ENCODE peak calls at places on chromosomes 4 and X, in seven cellular contexts. K is psoas muscle, B is gastrocnemius medialis, J is choroid plexus epithelial cell, W is A549, O is right atrium auricular region, H is BJ. X is an unnamed sample.

GRCh38 chr4:15413623-15414019 is 14.2 kb upstream of the C1QTNF7 start:
- DNase-seq in B (no peak), K (no peak), O (no peak), W (no peak), H (no peak), J (no peak), X (no peak)

GRCh38 chr4:89434364-89434988 is 126.9 kb upstream of the GPRIN3 start:
- DNase-seq in H (no peak), J (peak), O (no peak), B (no peak), K (no peak), W (peak), X (no peak)

GRCh38 chrX:137916090-137916746 is 350.3 kb downstream of the ZIC3 start:
- DNase-seq in B (no peak), O (no peak), W (no peak), H (no peak), J (no peak), K (no peak), X (no peak)

GRCh38 chrX:76454456-76454927 is 27.0 kb downstream of the MAGEE1 start:
- DNase-seq in J (peak), O (no peak), K (no peak), W (no peak), H (no peak), B (no peak), X (no peak)

GRCh38 chr4:156594619-156595018 is 377.0 kb downstream of the PDGFC start:
- DNase-seq in B (peak), K (peak), O (no peak), J (peak), H (no peak), W (no peak), X (no peak)

GRCh38 chr4:2417765-2418651 is at the start of gene ZFYVE28:
- DNase-seq in J (peak), W (peak), B (no peak), O (no peak), K (no peak), H (no peak), X (no peak)

GRCh38 chr4:2837904-2838496 is 5.6 kb upstream of the ADD1 start:
- DNase-seq in B (peak), J (peak), O (peak), W (no peak), H (no peak), K (no peak), X (no peak)

GRCh38 chr4:13920901-13921300 is 293.4 kb upstream of the BOD1L1 start:
- DNase-seq in O (peak), K (no peak), J (peak), B (peak), H (peak), W (peak), X (peak)

GRCh38 chr4:90293320-90293719 is 166.1 kb downstream of the CCSER1 start:
- DNase-seq in J (peak), K (no peak), B (no peak), H (no peak), W (no peak), O (no peak), X (no peak)

GRCh38 chrX:154411322-154411980 is at the start of gene TAFAZZIN:
- DNase-seq in W (peak), B (peak), K (peak), J (peak), O (no peak), H (no peak), X (no peak)

GRCh38 chr4:36224969-36225903 is 19.1 kb downstream of the ARAP2 start:
- DNase-seq in B (no peak), J (no peak), O (no peak), W (no peak), H (no peak), K (no peak), X (no peak)

GRCh38 chr4:80125252-80126177 is 52.5 kb upstream of the ANTXR2 start:
- DNase-seq in B (no peak), W (no peak), O (no peak), K (no peak), J (peak), H (no peak), X (peak)

GRCh38 chr4:41638203-41638602 is 100.2 kb downstream of the LIMCH1 start:
- DNase-seq in W (no peak), K (no peak), J (no peak), B (no peak), O (no peak), H (no peak), X (no peak)

GRCh38 chrX:39626749-39627148 is 471.0 kb downstream of the BCOR start:
- DNase-seq in B (no peak), K (no peak), H (no peak), J (no peak), W (no peak), O (no peak), X (no peak)

GRCh38 chr4:147578057-147578476 is 39.1 kb upstream of the TMEM184C start:
- DNase-seq in J (peak), O (no peak), K (no peak), H (peak), W (peak), B (no peak), X (peak)

GRCh38 chr4:150215601-150216000 is 137.4 kb downstream of the DCLK2 start:
- DNase-seq in O (no peak), W (no peak), B (no peak), H (no peak), J (no peak), K (no peak), X (no peak)

GRCh38 chr4:45741897-45742296 is 382.0 kb downstream of the GABRG1 start:
- DNase-seq in B (no peak), J (no peak), W (no peak), O (no peak), H (no peak), K (no peak), X (no peak)

GRCh38 chr4:3411676-3412075 is 30.1 kb upstream of the HGFAC start:
- DNase-seq in K (peak), H (no peak), B (peak), O (no peak), W (no peak), J (no peak), X (no peak)

GRCh38 chrX:154396948-154397887 is 959 bp upstream of the RPL10 start:
- DNase-seq in W (peak), J (peak), O (peak), B (peak), H (no peak), K (peak), X (no peak)

GRCh38 chrX:109842611-109843010 is 109.6 kb upstream of the ACSL4 start:
- DNase-seq in O (no peak), J (peak), W (no peak), K (no peak), H (no peak), B (no peak), X (no peak)

GRCh38 chr4:2785613-2786012 is 7.3 kb upstream of the SH3BP2 start:
- DNase-seq in J (peak), W (no peak), O (no peak), K (no peak), B (no peak), H (no peak), X (no peak)

GRCh38 chrX:1385251-1385794 is 6.6 kb downstream of the SLC25A6 start:
- DNase-seq in W (no peak), H (no peak), B (peak), O (peak), K (peak), J (no peak), X (no peak)

GRCh38 chrX:136126892-136127406 is 20.4 kb upstream of the FHL1 start:
- DNase-seq in K (no peak), W (no peak), H (no peak), O (no peak), J (peak), B (no peak), X (no peak)

GRCh38 chr4:3822230-3822947 is 56.2 kb downstream of the ADRA2C start:
- DNase-seq in J (peak), K (peak), O (no peak), B (no peak), W (no peak), H (no peak), X (no peak)

GRCh38 chrX:150489359-150490015 is 78.9 kb upstream of the MTM1 start:
- DNase-seq in B (no peak), W (no peak), K (no peak), J (peak), H (no peak), O (no peak), X (no peak)

GRCh38 chr4:51943221-51943620 is 76.9 kb downstream of the LRRC66 start:
- DNase-seq in B (no peak), J (peak), H (no peak), W (no peak), O (no peak), K (no peak), X (no peak)

GRCh38 chr4:179867300-179867878 is 2375.8 kb upstream of the TENM3 start:
- DNase-seq in K (no peak), H (no peak), W (peak), B (no peak), O (no peak), J (peak), X (no peak)

DNA sequence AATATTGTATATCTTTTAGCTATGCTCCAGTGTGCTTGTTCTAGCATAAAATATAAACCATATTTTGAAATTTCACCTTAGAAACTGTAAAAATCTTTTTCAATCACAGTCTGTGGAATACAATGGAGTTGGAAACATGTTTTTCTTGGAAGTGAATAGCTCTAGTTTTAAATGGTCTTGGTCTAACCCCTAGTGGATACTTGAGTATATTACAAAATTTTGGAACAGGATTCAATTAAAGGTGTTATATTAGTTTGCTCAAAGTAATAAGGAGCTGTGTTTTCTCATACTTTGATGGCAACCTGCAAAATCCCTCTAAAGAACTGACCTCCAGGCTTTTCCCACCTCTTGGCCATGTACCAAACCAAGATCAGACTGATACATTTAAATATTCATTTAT is 48.2 kb downstream of the STK26 start:
- DNase-seq in J (peak), O (no peak), B (no peak), H (no peak), K (no peak), W (peak), X (no peak)
- TF ChIP-seq CTCF in J (no peak), O (peak), B (peak), H (no peak), K (peak), W (peak), X (peak)

DNA sequence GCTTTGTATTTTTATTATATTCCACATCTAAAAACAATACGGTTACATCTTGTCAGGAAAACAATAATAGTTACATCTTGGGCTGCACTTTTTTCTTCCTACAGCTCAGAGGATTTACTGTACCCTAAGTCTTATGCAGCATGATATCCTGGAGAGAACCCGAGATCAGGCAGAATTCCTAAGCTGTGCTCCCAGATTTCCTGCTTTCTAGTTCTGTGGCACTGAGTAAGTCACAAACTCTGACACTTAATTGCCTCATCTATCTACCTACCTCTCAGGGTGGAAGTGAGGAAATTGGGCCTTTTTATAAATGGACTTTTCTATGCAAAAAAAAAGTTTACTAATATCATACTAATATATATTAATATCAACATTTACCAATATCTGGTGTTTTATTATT is 438.5 kb downstream of the INPP4B start:
- DNase-seq in O (no peak), W (no peak), H (no peak), B (no peak), J (no peak), K (no peak), X (no peak)
- H3K4me3 ChIP-seq in O (no peak), W (no peak), H (no peak), B (no peak), J (no peak), K (no peak), X (no peak)

GRCh38 chrX:106899276-106899675 is 3.9 kb downstream of the RIPPLY1 start:
- DNase-seq in B (no peak), K (no peak), O (no peak), H (no peak), J (peak), W (no peak), X (no peak)

GRCh38 chrX:106901341-106901740 is 1.8 kb downstream of the RIPPLY1 start:
- DNase-seq in H (no peak), K (no peak), O (no peak), B (no peak), J (no peak), W (no peak), X (no peak)

GRCh38 chrX:106897259-106897658 is 5.9 kb downstream of the RIPPLY1 start:
- DNase-seq in W (peak), K (no peak), O (no peak), B (no peak), J (peak), H (no peak), X (peak)

GRCh38 chrX:106899841-106900240 is 3.3 kb downstream of the RIPPLY1 start:
- DNase-seq in J (no peak), K (no peak), W (no peak), H (no peak), B (no peak), O (no peak), X (no peak)

DNA sequence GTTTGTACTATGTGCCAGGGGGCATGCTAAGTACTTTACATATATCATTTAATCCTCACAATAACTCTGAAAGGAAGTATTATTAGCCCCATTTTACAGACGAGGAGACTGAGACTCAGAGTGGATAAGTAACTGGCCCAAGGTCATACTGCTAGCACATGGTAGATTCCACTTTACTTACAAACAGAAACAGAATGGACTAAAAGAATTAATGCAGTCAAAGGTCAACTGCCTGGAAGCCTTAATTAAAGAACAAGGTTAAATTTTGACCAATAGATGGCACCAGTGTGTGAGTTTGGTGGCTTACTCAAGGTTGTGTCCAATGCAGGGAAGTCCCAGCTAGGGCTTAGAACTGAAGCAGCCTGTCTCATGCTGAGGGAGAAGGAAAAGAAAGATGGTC is 4.7 kb downstream of the RIPPLY1 start:
- DNase-seq in H (no peak), B (no peak), J (peak), O (no peak), W (peak), K (no peak), X (peak)
- TF ChIP-seq CTCF in H (peak), B (peak), J (peak), O (peak), W (peak), K (peak), X (peak)

DNA sequence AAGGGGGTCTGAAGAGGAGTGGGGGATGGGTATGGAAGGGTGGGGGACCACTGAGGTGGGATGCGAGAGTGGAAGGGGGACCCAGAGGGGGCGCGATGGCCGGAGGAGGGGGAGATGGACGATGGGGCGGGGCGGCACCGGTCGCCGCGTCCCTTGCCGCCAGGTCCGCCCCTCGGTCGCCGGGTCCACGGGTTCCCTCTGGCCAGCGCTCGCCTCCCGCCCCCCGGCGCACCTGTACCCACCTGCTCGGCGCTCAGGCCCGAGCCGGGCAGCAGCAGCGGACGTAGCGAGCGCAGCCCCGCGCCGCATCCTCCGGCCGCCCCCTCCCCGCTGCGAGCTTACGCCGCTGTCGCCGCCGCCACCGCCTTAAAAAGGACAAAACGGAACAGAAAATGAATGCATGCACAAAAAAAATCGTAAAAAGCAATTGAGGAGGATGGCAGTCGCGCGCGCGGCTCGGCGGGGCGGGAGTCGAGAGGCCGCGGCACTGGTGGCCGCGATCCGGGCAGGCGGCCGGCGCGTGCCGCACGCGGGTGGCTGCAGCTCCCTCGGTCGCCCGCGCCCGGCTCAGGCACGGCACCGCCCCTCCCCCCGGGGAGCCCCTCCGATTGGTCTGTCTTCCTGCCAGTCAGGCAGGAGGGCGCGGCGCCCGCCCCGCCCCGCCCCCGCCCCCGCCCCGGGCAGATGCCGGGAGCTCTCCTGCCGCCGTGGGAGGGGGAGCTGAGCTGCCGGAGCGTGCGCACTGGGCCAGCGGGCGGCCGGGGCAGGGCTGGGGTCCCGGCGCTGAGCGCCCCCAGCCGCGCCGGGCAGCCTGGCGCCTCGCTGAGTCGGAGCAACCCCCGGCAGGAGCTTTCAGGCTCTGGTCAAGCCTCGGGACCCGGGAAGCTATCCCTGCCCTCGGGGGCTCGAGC is at the start of gene JAKMIP1:
- DNase-seq in B (peak), W (peak), K (peak), J (peak), O (no peak), H (no peak), X (no peak)
- H3K4me3 ChIP-seq in B (no peak), W (peak), K (peak), J (peak), O (peak), H (peak), X (peak)

GRCh38 chr4:48244665-48245064 is 25.0 kb downstream of the TEC start:
- DNase-seq in J (no peak), B (no peak), H (no peak), K (no peak), O (no peak), W (no peak), X (no peak)
- TF ChIP-seq CTCF in J (no peak), B (no peak), H (no peak), K (no peak), O (no peak), W (no peak), X (no peak)

DNA sequence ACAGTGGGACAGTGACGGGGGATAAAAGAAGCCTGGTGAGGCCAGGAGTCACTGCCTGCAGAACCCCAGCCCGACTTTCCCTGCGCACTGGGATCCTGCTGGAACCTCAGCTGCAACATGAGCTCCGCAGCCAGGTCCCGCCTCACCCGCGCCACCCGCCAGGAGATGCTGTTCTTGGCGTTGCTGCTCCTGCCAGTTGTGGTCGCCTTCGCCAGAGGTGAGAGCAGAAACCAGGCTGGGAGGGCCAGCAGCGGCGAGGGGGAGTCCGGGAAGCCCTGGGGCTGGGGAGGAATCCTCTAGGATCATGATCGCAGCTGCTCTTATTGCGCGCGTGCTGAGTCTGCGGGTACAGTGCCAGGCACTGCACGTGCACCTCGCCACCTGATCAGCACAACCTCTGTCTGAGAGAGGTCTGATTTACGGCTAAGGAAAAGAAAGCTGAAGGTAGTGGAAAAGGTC is at the start of gene PF4V1:
- DNase-seq in B (no peak), J (peak), K (peak), O (no peak), W (no peak), H (no peak), X (no peak)
- H3K4me3 ChIP-seq in B (no peak), J (peak), K (no peak), O (no peak), W (no peak), H (peak), X (peak)

GRCh38 chrX:129116651-129117050 is 406.6 kb downstream of the SMARCA1 start:
- DNase-seq in B (no peak), W (no peak), O (no peak), J (no peak), H (no peak), K (no peak), X (no peak)
- TF ChIP-seq CTCF in B (no peak), W (no peak), O (no peak), J (no peak), H (no peak), K (no peak), X (no peak)

GRCh38 chr4:40622913-40623312 is 6.8 kb downstream of the RBM47 start:
- DNase-seq in W (no peak), B (no peak), K (no peak), O (no peak), J (no peak), H (no peak), X (no peak)

GRCh38 chr4:40619600-40619999 is 10.1 kb downstream of the RBM47 start:
- DNase-seq in W (no peak), O (no peak), B (no peak), H (no peak), J (no peak), K (no peak), X (no peak)

GRCh38 chr4:40621592-40622512 is 7.8 kb downstream of the RBM47 start:
- DNase-seq in J (peak), B (peak), W (peak), K (peak), H (peak), O (peak), X (peak)

GRCh38 chr4:40623707-40624106 is 6.0 kb downstream of the RBM47 start:
- DNase-seq in W (no peak), H (no peak), K (no peak), J (no peak), O (no peak), B (no peak), X (no peak)

DNA sequence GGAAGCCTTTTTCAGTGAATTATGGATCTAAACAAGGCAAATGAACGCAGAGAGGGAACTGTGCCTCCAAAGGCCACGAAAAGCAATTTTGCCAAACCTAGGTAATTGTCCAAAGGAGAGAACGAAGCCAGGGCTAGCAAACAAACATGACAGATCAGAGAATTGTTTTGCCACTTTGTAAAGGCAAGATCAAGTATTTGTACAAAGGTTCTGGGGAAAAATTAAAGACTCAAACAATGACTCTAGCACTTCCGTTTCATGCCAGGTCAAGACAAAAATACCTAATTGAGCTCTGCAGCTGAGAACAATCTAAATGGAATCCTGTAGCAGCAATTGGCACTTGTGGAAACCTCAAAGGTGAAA is 8.5 kb downstream of the RBM47 start:
- DNase-seq in K (no peak), B (no peak), W (no peak), O (no peak), H (no peak), J (peak), X (no peak)
- H3K4me3 ChIP-seq in K (no peak), B (no peak), W (no peak), O (no peak), H (no peak), J (no peak), X (no peak)

X was measured in HFF-Myc.